ENCODE peak calls at places on chromosomes 2 and 18, in four cellular contexts. N, Z, X and T are unnamed samples.

GRCh38 chr2:74778381-74779371 is 55.3 kb upstream of the HK2 start:
- DNase-seq in N (peak; percentile 74), X (no peak), Z (peak; percentile 33), T (no peak)

GRCh38 chr2:219614076-219614860 is 13.2 kb upstream of the SLC4A3 start:
- DNase-seq in N (no peak), X (no peak), Z (no peak), T (no peak)

GRCh38 chr2:106572541-106573148 is 85.5 kb downstream of the CD8B2 start:
- DNase-seq in N (peak; percentile 24), X (no peak), Z (no peak), T (no peak)

GRCh38 chr2:54768772-54769428 is 45.4 kb downstream of the EML6 start:
- DNase-seq in Z (no peak), N (no peak), X (no peak), T (no peak)

GRCh38 chr2:165016772-165017411 is 61.6 kb upstream of the SLC38A11 start:
- DNase-seq in Z (no peak), N (peak; percentile 48), X (peak; percentile 71), T (no peak)

GRCh38 chr2:37324786-37325624 is at the start of gene PRKD3:
- DNase-seq in N (peak; percentile 27), Z (no peak), X (peak; percentile 73), T (peak; percentile 85)

GRCh38 chr18:23825496-23825895 is 136.2 kb downstream of the LAMA3 start:
- DNase-seq in Z (no peak), X (no peak), N (no peak), T (no peak)

GRCh38 chr2:144426355-144426754 is 93.6 kb downstream of the ZEB2 start:
- DNase-seq in Z (no peak), N (no peak), X (no peak), T (no peak)

GRCh38 chr2:149877064-149877463 is 289.5 kb upstream of the MMADHC start:
- DNase-seq in Z (no peak), X (no peak), N (no peak), T (no peak)

GRCh38 chr2:70111752-70112591 is 24.7 kb downstream of the PCBP1 start:
- DNase-seq in Z (no peak), X (no peak), N (no peak), T (peak; percentile 39)

GRCh38 chr18:31197676-31198075 is 35.0 kb upstream of the DSC1 start:
- DNase-seq in N (no peak), X (no peak), Z (no peak), T (no peak)

GRCh38 chr2:241553981-241554380 is 4.6 kb upstream of the BOK start:
- DNase-seq in X (no peak), N (no peak), Z (no peak), T (no peak)

GRCh38 chr18:78393463-78393862 is 586.2 kb upstream of the SALL3 start:
- DNase-seq in Z (no peak), N (no peak), X (no peak), T (no peak)

GRCh38 chr2:180656455-180656847 is 324.0 kb upstream of the UBE2E3 start:
- DNase-seq in X (no peak), N (peak; percentile 20), Z (no peak), T (no peak)

GRCh38 chr2:43831438-43832294 is 7.0 kb downstream of the ABCG5 start:
- DNase-seq in Z (no peak), N (no peak), X (peak; percentile 43), T (peak; percentile 68)

GRCh38 chr2:60595953-60596352 is 42.5 kb upstream of the BCL11A start:
- DNase-seq in Z (no peak), X (no peak), N (no peak), T (no peak)

GRCh38 chr18:50161806-50162205 is 33.1 kb downstream of the MYO5B start:
- DNase-seq in N (no peak), X (no peak), Z (no peak), T (no peak)

GRCh38 chr2:177692828-177693269 is 300.3 kb downstream of the AGPS start:
- DNase-seq in N (no peak), Z (no peak), X (no peak), T (no peak)

GRCh38 chr2:235864311-235864710 is 303.9 kb downstream of the GBX2 start:
- DNase-seq in Z (no peak), X (no peak), N (no peak), T (no peak)

GRCh38 chr2:40353236-40353635 is 98.7 kb downstream of the SLC8A1 start:
- DNase-seq in N (no peak), X (no peak), Z (no peak), T (no peak)

GRCh38 chr2:118642501-118642900 is 204.9 kb downstream of the EN1 start:
- DNase-seq in X (no peak), N (no peak), Z (no peak), T (no peak)

GRCh38 chr2:37324536-37324785 is 172 bp downstream of the PRKD3 start:
- DNase-seq in N (peak; percentile 61), X (peak; percentile 86), Z (no peak), T (peak; percentile 92)

GRCh38 chr18:12837747-12838146 is 46.3 kb downstream of the PTPN2 start:
- DNase-seq in Z (no peak), N (no peak), X (no peak), T (no peak)

GRCh38 chr2:65313126-65313953 is 85.7 kb downstream of the ACTR2 start:
- DNase-seq in X (no peak), N (no peak), Z (no peak), T (no peak)

GRCh38 chr2:101776172-101777043 is 78.9 kb downstream of the MAP4K4 start:
- DNase-seq in Z (no peak), N (peak; percentile 30), X (no peak), T (no peak)

GRCh38 chr2:202519453-202519852 is 115.3 kb upstream of the FAM117B start:
- DNase-seq in N (no peak), Z (no peak), X (no peak), T (no peak)

GRCh38 chr2:186603208-186603765 is 13.4 kb downstream of the ITGAV start:
- DNase-seq in Z (no peak), N (no peak), X (no peak), T (no peak)

GRCh38 chr2:152648336-152648735 is 68.9 kb downstream of the PRPF40A start:
- DNase-seq in Z (no peak), N (peak; percentile 74), X (no peak), T (no peak)

GRCh38 chr2:176147790-176148496 is 3.4 kb upstream of the HOXD4 start:
- DNase-seq in N (no peak), X (peak; percentile 50), Z (no peak), T (no peak)

GRCh38 chr2:176146645-176147044 is 4.7 kb upstream of the HOXD4 start:
- DNase-seq in Z (no peak), N (no peak), X (no peak), T (no peak)

GRCh38 chr2:176145085-176145969 is 6.0 kb upstream of the HOXD4 start:
- DNase-seq in Z (no peak), X (no peak), N (no peak), T (no peak)

GRCh38 chr2:176147215-176147789 is 4.0 kb upstream of the HOXD4 start:
- DNase-seq in X (peak; percentile 35), N (no peak), Z (no peak), T (no peak)

GRCh38 chr2:176146101-176146500 is 5.2 kb upstream of the HOXD4 start:
- DNase-seq in Z (no peak), N (no peak), X (peak; percentile 42), T (no peak)
- TF ChIP-seq POLR2A in Z (no peak), N (no peak), X (no peak), T (no peak)

GRCh38 chr2:231709636-231709980 is 1.3 kb downstream of the PTMA start:
- DNase-seq in X (peak; percentile 88), Z (no peak), N (no peak), T (no peak)

GRCh38 chr2:231708773-231709635 is 679 bp downstream of the PTMA start:
- DNase-seq in N (no peak), Z (no peak), X (peak; percentile 75), T (peak; percentile 74)

GRCh38 chr2:231711677-231712461 is 3.5 kb downstream of the PTMA start:
- DNase-seq in Z (no peak), X (no peak), N (no peak), T (no peak)

GRCh38 chr2:231710751-231711676 is 2.7 kb downstream of the PTMA start:
- DNase-seq in X (peak; percentile 69), N (no peak), Z (no peak), T (peak; percentile 63)

DNA sequence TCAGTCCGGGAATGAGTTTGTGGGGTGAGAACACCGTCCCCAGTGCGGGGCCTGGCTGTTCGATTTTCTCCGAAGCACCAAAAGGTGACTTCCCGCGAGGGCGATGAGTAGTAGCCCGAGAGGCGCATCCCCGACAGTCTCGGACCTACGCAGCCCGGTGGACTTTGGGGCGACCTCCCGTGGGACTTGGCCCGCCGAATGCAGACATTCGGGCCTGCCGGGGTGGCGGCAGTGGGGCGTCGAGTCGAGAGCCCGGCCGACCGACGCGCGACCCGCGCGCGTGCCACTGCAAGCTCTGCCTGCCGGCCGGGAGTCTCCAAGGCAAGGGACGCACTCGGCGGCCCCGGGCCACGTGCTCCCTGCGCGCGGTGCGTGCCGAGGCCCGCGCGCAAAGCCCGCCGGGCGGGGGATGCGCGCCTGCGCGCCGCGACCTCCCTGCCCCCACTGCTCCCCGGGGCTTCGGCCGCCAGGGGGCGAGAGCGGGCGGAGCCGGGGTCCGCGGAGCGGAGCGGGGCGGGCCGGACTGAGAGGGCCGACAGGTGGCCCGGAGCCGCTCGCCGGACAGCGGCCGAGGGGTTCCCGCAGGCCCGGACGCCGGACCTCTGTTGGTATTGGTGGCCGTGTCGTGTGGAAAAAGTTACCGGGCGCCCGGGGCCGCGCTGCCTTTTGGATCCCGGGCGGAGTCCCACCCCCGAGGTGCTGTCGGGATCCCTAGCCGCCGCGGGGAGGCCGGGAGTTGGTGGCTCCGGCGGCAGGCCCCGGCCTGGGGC is 1.8 kb downstream of the PTMA start:
- DNase-seq in X (peak; percentile 91), N (peak; percentile 78), Z (no peak), T (peak; percentile 92)
- TF ChIP-seq POLR2A in X (peak; percentile 88), N (no peak), Z (peak; percentile 70), T (peak; percentile 65)

DNA sequence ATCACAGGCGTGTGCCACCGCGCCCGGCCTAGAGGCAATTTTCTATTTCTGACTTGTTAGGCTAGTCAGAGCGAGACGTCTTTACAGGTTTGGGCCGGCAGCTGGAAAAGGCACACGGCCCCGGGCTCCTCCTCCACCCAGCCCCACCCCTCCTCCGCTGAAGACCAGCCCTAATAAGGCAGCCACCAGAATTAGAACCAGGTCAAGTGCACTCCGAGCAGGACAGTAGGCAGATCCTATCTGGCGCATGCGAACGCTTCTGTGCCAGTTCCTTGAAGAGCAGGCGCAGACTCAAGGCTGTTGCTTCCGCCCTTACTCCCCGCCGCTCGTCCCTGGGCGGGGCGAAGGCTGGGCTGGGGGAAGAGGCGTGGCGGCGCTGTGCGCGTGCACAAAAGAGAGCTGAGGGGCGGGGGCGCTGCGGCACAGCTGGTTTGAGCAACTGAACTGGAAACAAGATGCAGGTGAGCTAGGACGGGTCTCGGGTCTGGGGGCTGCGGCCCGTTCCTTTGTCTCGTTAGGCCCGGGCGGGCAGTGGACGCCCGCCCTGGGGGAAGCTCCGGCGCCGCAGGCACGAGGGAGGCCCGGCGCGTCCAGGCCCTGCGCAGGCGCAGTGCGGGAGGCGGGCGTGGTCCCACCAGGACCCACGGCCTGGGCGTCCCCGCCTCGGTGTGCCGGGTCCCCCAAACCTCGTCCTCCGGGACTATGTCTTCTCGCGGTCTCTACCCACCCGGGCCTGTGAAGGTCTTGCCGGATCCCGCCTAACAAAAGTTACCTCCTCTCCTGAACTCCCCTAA is at the start of gene PDCL3:
- DNase-seq in Z (peak; percentile 93), X (peak; percentile 99), N (peak; percentile 98), T (peak; percentile 97)
- TF ChIP-seq POLR2A in Z (peak; percentile 95), X (peak; percentile 93), N (peak; percentile 83), T (peak; percentile 45)

GRCh38 chr18:47829831-47830230 is 100.6 kb downstream of the SMAD2 start:
- DNase-seq in X (no peak), N (no peak), Z (no peak), T (no peak)

GRCh38 chr18:47832348-47832747 is 98.1 kb downstream of the SMAD2 start:
- DNase-seq in X (no peak), Z (no peak), N (no peak), T (no peak)

GRCh38 chr18:47826157-47827074 is 104.0 kb downstream of the SMAD2 start:
- DNase-seq in N (no peak), X (no peak), Z (no peak), T (no peak)

GRCh38 chr18:47830772-47831171 is 99.7 kb downstream of the SMAD2 start:
- DNase-seq in Z (no peak), N (no peak), X (no peak), T (no peak)
- TF ChIP-seq POLR2A in Z (peak; percentile 35), N (no peak), X (no peak), T (no peak)